ENCODE peak calls at places on chromosome 12, in eight cellular contexts. T, V, E, S, Q, R, C and W are unnamed samples.

GRCh38 chr12:124352839-124353238 is 57.9 kb downstream of the RFLNA start:
- DNase-seq in T (no peak), R (no peak), E (peak; percentile 64), Q (peak; percentile 45), C (peak; percentile 37), S (no peak), V (no peak), W (no peak)

GRCh38 chr12:102067574-102068258 is 5.9 kb upstream of the WASHC3 start:
- DNase-seq in V (no peak), Q (peak; percentile 40), S (no peak), R (no peak), C (no peak), T (no peak), E (peak; percentile 86), W (no peak)

GRCh38 chr12:60324746-60325145 is 728.9 kb downstream of the SLC16A7 start:
- DNase-seq in E (no peak), V (no peak), R (no peak), Q (no peak), T (no peak), S (no peak), C (no peak), W (no peak)

GRCh38 chr12:130826151-130826801 is 12.8 kb downstream of the STX2 start:
- DNase-seq in S (no peak), T (peak; percentile 53), E (peak; percentile 57), C (peak; percentile 37), Q (peak; percentile 78), R (no peak), V (peak; percentile 92), W (peak; percentile 37)

GRCh38 chr12:105267711-105268110 is 31.7 kb upstream of the APPL2 start:
- DNase-seq in R (no peak), Q (no peak), V (no peak), S (no peak), C (no peak), T (no peak), E (no peak), W (no peak)

GRCh38 chr12:115771601-115772000 is 505.9 kb downstream of the MED13L start:
- DNase-seq in Q (no peak), E (no peak), T (no peak), C (no peak), R (no peak), V (no peak), S (no peak), W (no peak)

GRCh38 chr12:106766393-106766826 is 8.1 kb upstream of the RIC8B start:
- DNase-seq in S (peak; percentile 78), V (no peak), Q (peak; percentile 72), E (peak; percentile 60), R (no peak), T (no peak), C (peak; percentile 23), W (peak; percentile 10)

GRCh38 chr12:13223176-13223806 is 26.8 kb downstream of the EMP1 start:
- DNase-seq in E (peak; percentile 94), V (no peak), R (no peak), Q (peak; percentile 81), T (no peak), C (no peak), S (no peak), W (peak; percentile 92)

GRCh38 chr12:54301428-54302045 is 722 bp upstream of the NFE2 start:
- DNase-seq in C (no peak), S (no peak), Q (no peak), T (no peak), E (no peak), V (peak; percentile 73), R (no peak), W (no peak)

GRCh38 chr12:114975283-114975973 is 291.5 kb upstream of the TBX3 start:
- DNase-seq in S (peak; percentile 25), Q (no peak), R (no peak), E (no peak), T (no peak), V (no peak), C (no peak), W (no peak)

GRCh38 chr12:31471823-31472222 is 119.1 kb downstream of the DENND5B start:
- DNase-seq in T (no peak), R (no peak), V (no peak), S (no peak), Q (peak; percentile 33), E (no peak), C (no peak), W (no peak)

GRCh38 chr12:10904686-10905085 is 4.7 kb downstream of the TAS2R13 start:
- DNase-seq in V (no peak), R (no peak), E (no peak), T (no peak), Q (no peak), S (no peak), C (no peak), W (no peak)
- TF ChIP-seq CTCF in V (no peak), R (no peak), E (no peak), T (no peak), Q (no peak), S (no peak), C (no peak), W (no peak)

DNA sequence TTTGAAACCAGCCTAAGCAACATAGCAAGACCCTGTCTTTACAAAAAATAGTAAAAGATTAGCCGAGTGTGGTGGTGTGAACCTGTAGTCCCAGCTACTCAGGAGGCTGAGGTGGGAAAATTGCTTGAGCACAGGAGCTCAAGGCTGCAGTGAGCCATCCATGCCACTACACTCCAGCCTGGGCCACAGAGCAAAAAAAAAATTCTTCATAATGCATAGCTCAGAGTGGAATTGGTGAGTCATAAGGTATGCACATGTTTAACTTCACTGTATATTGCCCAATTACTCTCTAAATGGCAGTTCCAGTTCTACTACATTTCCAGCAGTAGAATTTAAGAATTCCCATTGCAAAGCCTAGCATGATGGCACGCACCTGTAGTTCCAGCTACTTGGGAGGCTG is 26.8 kb upstream of the CLIP1 start:
- DNase-seq in R (no peak), V (no peak), T (no peak), C (no peak), Q (peak; percentile 93), E (peak; percentile 88), S (no peak), W (peak; percentile 90)
- TF ChIP-seq CTCF in R (no peak), V (no peak), T (no peak), C (no peak), Q (no peak), E (no peak), S (no peak), W (no peak)

GRCh38 chr12:52168019-52168717 is 23.6 kb downstream of the KRT80 start:
- DNase-seq in R (no peak), T (no peak), E (peak; percentile 59), Q (peak; percentile 87), V (no peak), S (no peak), C (no peak), W (peak; percentile 75)

GRCh38 chr12:52167578-52167977 is 24.2 kb downstream of the KRT80 start:
- DNase-seq in T (no peak), V (no peak), S (no peak), R (no peak), E (no peak), C (no peak), Q (no peak), W (no peak)

GRCh38 chr12:52165096-52165855 is 26.5 kb downstream of the KRT80 start:
- DNase-seq in T (no peak), Q (no peak), R (no peak), S (no peak), C (no peak), E (no peak), V (no peak), W (no peak)

GRCh38 chr12:52164624-52165023 is 27.2 kb downstream of the KRT80 start:
- DNase-seq in C (no peak), Q (peak; percentile 42), R (no peak), T (no peak), E (no peak), V (no peak), S (no peak), W (peak; percentile 55)

DNA sequence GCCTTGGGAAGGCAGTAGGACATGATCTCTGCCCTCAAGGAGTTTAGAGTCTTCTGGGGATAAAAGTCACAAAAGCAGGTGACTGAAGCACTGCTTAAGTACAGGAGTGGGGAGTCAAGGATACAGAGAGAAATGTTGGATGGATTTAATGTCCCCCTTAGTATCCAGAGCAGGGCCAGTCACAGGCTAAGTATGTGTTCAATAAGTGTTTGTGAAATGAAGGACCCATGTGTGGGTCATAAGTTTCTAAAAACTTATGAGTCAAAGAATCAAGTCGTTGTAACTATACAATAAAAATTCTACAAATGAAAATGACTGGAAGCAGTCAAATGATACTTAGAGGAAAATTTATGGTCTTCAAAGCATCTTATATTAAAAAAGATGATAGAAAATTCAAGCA is 25.1 kb downstream of the KRT80 start:
- DNase-seq in T (no peak), V (no peak), E (no peak), S (no peak), C (no peak), Q (no peak), R (no peak), W (no peak)
- TF ChIP-seq CTCF in T (no peak), V (no peak), E (no peak), S (no peak), C (no peak), Q (no peak), R (no peak), W (no peak)

GRCh38 chr12:52720487-52720886 is 17.2 kb upstream of the KRT77 start:
- DNase-seq in E (peak; percentile 6), S (no peak), V (no peak), C (no peak), R (no peak), T (no peak), Q (no peak), W (no peak)

GRCh38 chr12:52722680-52723079 is 19.4 kb upstream of the KRT77 start:
- DNase-seq in V (no peak), E (no peak), C (no peak), Q (no peak), R (no peak), S (no peak), T (no peak), W (no peak)

GRCh38 chr12:52724384-52724783 is 21.1 kb upstream of the KRT77 start:
- DNase-seq in Q (no peak), E (no peak), R (no peak), S (no peak), T (no peak), V (no peak), C (no peak), W (no peak)

GRCh38 chr12:52726451-52726850 is 23.1 kb upstream of the KRT77 start:
- DNase-seq in V (no peak), R (no peak), T (no peak), Q (no peak), C (no peak), S (no peak), E (no peak), W (no peak)

DNA sequence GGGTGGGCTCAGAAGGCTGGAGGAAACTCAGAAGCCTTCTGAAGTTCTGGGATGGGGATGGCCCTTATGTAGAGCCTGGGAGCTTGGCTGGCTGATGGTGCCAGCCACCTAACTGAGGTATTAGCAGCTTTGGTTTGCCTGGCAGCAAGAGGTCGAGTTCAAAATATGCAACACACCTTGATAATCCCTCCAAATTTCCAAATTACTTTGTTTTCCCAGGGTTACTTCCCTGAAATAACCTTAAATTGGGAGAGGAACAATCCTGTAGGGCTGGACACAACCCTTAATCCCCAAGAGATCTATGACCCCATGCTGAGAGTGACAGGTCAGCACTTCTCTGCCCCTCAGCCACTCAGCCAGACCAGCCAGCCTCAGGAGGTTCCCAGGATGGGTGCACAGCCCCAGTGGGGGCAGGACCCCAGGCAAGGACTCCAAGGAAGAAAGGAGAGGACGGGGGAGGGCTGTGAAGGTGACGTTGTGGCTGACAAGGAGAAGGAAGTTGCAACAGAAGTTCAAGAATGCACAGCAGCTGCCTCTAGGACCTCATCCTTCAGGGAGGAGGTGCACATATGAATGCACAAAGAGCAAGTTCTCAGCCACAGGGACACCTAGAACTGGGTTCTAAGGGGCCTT is 18.6 kb upstream of the KRT77 start:
- DNase-seq in S (no peak), V (no peak), E (no peak), Q (no peak), C (no peak), R (no peak), T (no peak), W (no peak)
- TF ChIP-seq CTCF in S (no peak), V (no peak), E (no peak), Q (no peak), C (no peak), R (no peak), T (no peak), W (no peak)